ENCODE peak calls at places on chromosomes 4 and X, in four cellular contexts. K is H9, J is mesenchymal stem cell, W is IMR-90. U is an unnamed sample.

GRCh38 chr4:147975325-147975724 is 243.4 kb downstream of the ARHGAP10 start:
- DNase-seq in J (peak; percentile 17), K (no peak), W (peak; percentile 70), U (no peak)

GRCh38 chr4:3681191-3681590 is 85.0 kb upstream of the ADRA2C start:
- DNase-seq in K (peak; percentile 16), W (no peak), J (no peak), U (no peak)

GRCh38 chr4:11011249-11011648 is 326.7 kb upstream of the CLNK start:
- DNase-seq in J (no peak), W (no peak), K (no peak), U (no peak)

GRCh38 chr4:138927065-138927464 is 88.5 kb upstream of the NOCT start:
- DNase-seq in W (peak; percentile 52), J (no peak), K (no peak), U (no peak)

GRCh38 chr4:124118061-124118460 is 594.5 kb downstream of the ANKRD50 start:
- DNase-seq in W (no peak), K (no peak), J (no peak), U (no peak)

GRCh38 chrX:110346681-110347080 is 12.0 kb upstream of the RTL9 start:
- DNase-seq in W (no peak), K (peak; percentile 42), J (no peak), U (no peak)

GRCh38 chr4:155705664-155706063 is 39.0 kb downstream of the GUCY1A1 start:
- DNase-seq in J (peak; percentile 40), W (peak; percentile 64), K (no peak), U (peak; percentile 43)

GRCh38 chr4:70632028-70632427 is 3.5 kb downstream of the ENAM start:
- DNase-seq in W (peak; percentile 47), J (no peak), K (no peak), U (no peak)

GRCh38 chr4:173121044-173121685 is 47.4 kb upstream of the GALNT7 start:
- DNase-seq in K (peak; percentile 57), W (peak; percentile 25), J (peak; percentile 31), U (no peak)

GRCh38 chrX:123773258-123773978 is 40.6 kb upstream of the THOC2 start:
- DNase-seq in K (no peak), J (no peak), W (no peak), U (no peak)

GRCh38 chr4:105352826-105353225 is 121.0 kb downstream of the PPA2 start:
- DNase-seq in K (no peak), W (peak; percentile 56), J (peak; percentile 38), U (no peak)

GRCh38 chr4:183398298-183399129 is 45.9 kb upstream of the CDKN2AIP start:
- DNase-seq in K (peak; percentile 85), J (peak; percentile 73), W (peak; percentile 69), U (peak; percentile 46)

GRCh38 chr4:145347684-145348083 is 134.0 kb upstream of the SMAD1 start:
- DNase-seq in K (no peak), J (peak; percentile 37), W (peak; percentile 11), U (no peak)

GRCh38 chr4:52507774-52508173 is 151.3 kb downstream of the USP46 start:
- DNase-seq in J (peak; percentile 19), W (no peak), K (no peak), U (no peak)

GRCh38 chr4:78652282-78652876 is 100.8 kb downstream of the ANXA3 start:
- DNase-seq in K (no peak), J (no peak), W (no peak), U (no peak)

GRCh38 chr4:70994387-70995099 is 1.1 kb downstream of the DCK start:
- DNase-seq in W (no peak), K (no peak), J (no peak), U (no peak)

GRCh38 chr4:189202869-189203271 is 737.8 kb upstream of the FRG1 start:
- DNase-seq in W (peak; percentile 89), J (peak; percentile 81), K (no peak), U (no peak)

GRCh38 chr4:15805583-15806517 is 27.7 kb downstream of the CD38 start:
- DNase-seq in K (peak; percentile 46), J (peak; percentile 64), W (peak; percentile 63), U (peak; percentile 61)

GRCh38 chrX:134573683-134574035 is 84.6 kb downstream of the PLAC1 start:
- DNase-seq in J (no peak), K (no peak), W (no peak), U (no peak)

GRCh38 chr4:4394644-4395043 is 7.7 kb downstream of the NSG1 start:
- DNase-seq in K (no peak), J (peak; percentile 72), W (peak; percentile 51), U (no peak)

GRCh38 chr4:75054089-75054488 is 121.2 kb downstream of the PARM1 start:
- DNase-seq in J (no peak), K (no peak), W (no peak), U (no peak)

GRCh38 chrX:77298296-77298695 is 148.9 kb upstream of the FGF16 start:
- DNase-seq in K (no peak), W (no peak), J (no peak), U (no peak)

GRCh38 chrX:110044531-110045249 is 41.8 kb downstream of the TMEM164 start:
- DNase-seq in K (no peak), J (no peak), W (no peak), U (no peak)

GRCh38 chr4:7862561-7863200 is 77.0 kb downstream of the AFAP1 start:
- DNase-seq in K (no peak), W (no peak), J (no peak), U (peak; percentile 14)

GRCh38 chr4:77190053-77190452 is 33.0 kb downstream of the CCNG2 start:
- DNase-seq in K (no peak), J (no peak), W (peak; percentile 6), U (no peak)

GRCh38 chr4:86894465-86894864 is 2.2 kb upstream of the C4orf36 start:
- DNase-seq in J (no peak), W (peak; percentile 39), K (no peak), U (no peak)

GRCh38 chr4:2925931-2926860 is 37.0 kb downstream of the NOP14 start:
- DNase-seq in K (no peak), J (no peak), W (no peak), U (no peak)

GRCh38 chr4:101135371-101136010 is 211.8 kb downstream of the PPP3CA start:
- DNase-seq in J (no peak), K (no peak), W (no peak), U (no peak)

GRCh38 chr4:184021389-184021788 is 116.3 kb downstream of the STOX2 start:
- DNase-seq in J (no peak), W (no peak), K (no peak), U (no peak)

GRCh38 chrX:19554786-19555185 is 39.5 kb upstream of the MAP3K15 start:
- DNase-seq in W (peak; percentile 83), K (no peak), J (peak; percentile 8), U (no peak)

GRCh38 chrX:30304866-30305265 is 4.3 kb downstream of the NR0B1 start:
- DNase-seq in K (no peak), J (no peak), W (no peak), U (no peak)

GRCh38 chrX:30309139-30309571 is at the start of gene NR0B1:
- DNase-seq in W (no peak), K (peak; percentile 34), J (peak; percentile 15), U (peak; percentile 2)

GRCh38 chrX:30307466-30307865 is 1.7 kb downstream of the NR0B1 start:
- DNase-seq in J (no peak), W (no peak), K (no peak), U (no peak)

GRCh38 chrX:30310429-30311206 is 1.4 kb upstream of the NR0B1 start:
- DNase-seq in K (no peak), W (no peak), J (no peak), U (no peak)

GRCh38 chrX:30308263-30309138 is 689 bp downstream of the NR0B1 start:
- DNase-seq in W (no peak), K (peak; percentile 60), J (peak; percentile 24), U (peak; percentile 9)
- H2AFZ ChIP-seq in W (peak overlapping the region; percentile 75), K (no peak overlapping the region), J (no peak overlapping the region), U (peak overlapping the region; percentile 59)

DNA sequence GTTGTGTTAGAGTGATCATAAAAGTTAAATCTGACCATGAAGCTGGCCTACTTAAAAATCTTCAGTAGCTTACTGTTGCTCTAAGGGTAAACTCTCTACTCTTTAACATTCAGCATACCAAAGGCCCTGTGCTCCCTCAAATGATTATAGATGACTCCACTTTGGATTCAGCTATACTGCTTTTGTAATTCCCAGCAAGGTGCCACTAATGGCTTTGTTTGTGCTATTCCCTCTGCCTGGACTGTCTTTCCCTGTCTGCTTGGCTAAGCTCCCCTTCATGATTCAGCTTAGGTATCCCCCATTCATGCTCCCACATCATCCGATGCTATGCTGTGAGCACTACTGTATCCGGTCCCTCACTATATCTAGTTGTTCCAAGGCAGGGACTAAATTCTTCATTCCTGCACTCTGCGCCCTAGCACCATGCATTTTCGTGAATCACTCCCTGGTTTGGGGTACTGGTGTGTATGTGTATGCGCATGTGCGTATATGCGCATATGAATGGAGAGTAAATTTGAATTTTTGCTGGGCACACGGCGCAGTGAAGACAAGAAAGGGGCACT is 456 bp upstream of the PBDC1 start:
- DNase-seq in J (no peak), W (no peak), K (no peak), U (peak; percentile 21)
- H3K4ac ChIP-seq in J (no peak overlapping the region), W (peak overlapping the region; percentile 21), K (no peak overlapping the region), U (no peak overlapping the region)

DNA sequence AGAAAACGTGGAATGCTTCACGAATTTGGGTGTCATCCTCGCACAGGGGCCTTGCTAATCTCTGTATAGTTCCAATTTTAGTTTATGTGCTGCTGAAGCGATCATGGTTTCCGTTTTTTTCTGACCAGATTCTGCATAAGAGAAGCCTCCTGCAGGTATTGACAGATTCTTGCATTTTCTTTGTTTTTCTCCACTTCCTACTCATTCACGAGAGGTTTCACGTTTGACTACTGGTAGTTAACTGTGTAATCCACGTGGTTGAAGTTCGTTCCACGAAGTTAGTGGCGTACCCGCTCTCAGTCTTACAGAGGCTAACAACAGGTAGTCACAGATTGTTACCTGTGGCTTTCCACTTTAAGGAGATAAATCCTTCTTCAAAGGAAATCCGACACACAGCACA is 12.1 kb upstream of the TRIML2 start:
- DNase-seq in J (no peak), K (no peak), W (no peak), U (no peak)
- H2BK120ac ChIP-seq in J (no peak overlapping the region), K (no peak overlapping the region), W (no peak overlapping the region), U (no peak overlapping the region)

DNA sequence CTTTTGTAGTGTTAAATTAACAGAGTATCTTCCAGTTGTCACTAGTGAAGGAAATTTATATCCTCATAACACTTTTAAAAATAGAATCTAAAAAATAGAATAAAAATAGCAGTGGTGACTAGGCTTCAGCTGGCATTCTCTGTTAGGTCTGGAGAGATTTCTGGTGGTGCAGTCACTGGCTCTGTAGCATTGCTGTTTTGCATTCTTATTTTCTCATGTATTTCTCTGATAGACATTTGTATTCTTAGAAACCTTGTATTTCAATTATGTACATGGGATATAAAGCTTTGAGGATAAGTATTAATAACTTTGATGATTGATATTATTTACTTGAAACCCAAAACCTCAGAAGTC is 87.6 kb downstream of the TMEM131L start:
- DNase-seq in K (no peak), W (peak; percentile 19), J (no peak), U (no peak)
- H2AFZ ChIP-seq in K (no peak overlapping the region), W (no peak overlapping the region), J (no peak overlapping the region), U (no peak overlapping the region)

DNA sequence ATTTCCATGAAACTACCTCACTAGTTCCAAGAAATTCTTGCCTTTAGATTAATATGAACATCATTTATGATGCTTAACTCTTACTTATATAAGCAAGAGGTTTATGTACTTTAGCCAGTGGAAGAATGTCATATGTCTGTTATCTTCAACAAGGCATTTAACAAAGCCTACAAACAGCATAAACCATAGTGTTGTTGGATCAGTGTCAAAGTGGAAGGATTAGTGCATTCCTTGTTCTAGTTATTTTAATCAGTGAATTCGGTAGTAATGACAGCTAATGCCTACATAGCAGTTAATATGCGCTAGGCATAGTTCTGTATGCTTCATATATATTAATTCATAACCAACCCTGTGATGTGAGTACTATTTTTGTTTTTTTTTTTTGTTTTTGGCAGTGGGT is 3.1 kb downstream of the PI4K2B start:
- DNase-seq in K (no peak), J (no peak), W (no peak), U (no peak)
- H3K4ac ChIP-seq in K (no peak overlapping the region), J (no peak overlapping the region), W (no peak overlapping the region), U (no peak overlapping the region)

GRCh38 chr4:68576272-68577100 is at the start of gene UGT2B17:
- DNase-seq in J (no peak), K (no peak), W (no peak), U (no peak)
- H2BK120ac ChIP-seq in J (no peak within 1 kb of the TSS), K (no peak within 1 kb of the TSS), W (no peak within 1 kb of the TSS), U (no peak within 1 kb of the TSS)

U was measured in neuronal stem cell.